ENCODE peak calls at places on chromosomes 1 and 21, in seven cellular contexts. R is MCF 10A, O is lower leg skin, C is fibroblast of lung, B is AG04450, N is H9, Z is GM12878. Y is an unnamed sample.

GRCh38 chr1:145891587-145892485 is 6.2 kb upstream of the ANKRD35 start:
- DNase-seq in R (peak; percentile 100), O (peak; percentile 98), C (peak; percentile 100), B (peak; percentile 98), N (peak; percentile 98), Z (no peak), Y (peak; percentile 77)

GRCh38 chr1:26771643-26772321 is 16.0 kb upstream of the PIGV start:
- DNase-seq in R (peak; percentile 95), O (no peak), C (peak; percentile 98), B (peak; percentile 93), N (no peak), Z (no peak), Y (peak; percentile 47)

GRCh38 chr1:172642970-172643369 is 15.9 kb upstream of the FASLG start:
- DNase-seq in R (peak; percentile 57), O (no peak), C (no peak), B (no peak), N (no peak), Z (no peak), Y (no peak)

GRCh38 chr1:1788646-1789431 is 10.6 kb upstream of the NADK start:
- DNase-seq in R (peak; percentile 29), O (no peak), C (no peak), B (no peak), N (peak; percentile 58), Z (no peak), Y (peak; percentile 40)

GRCh38 chr1:101259744-101260148 is 22.9 kb downstream of the S1PR1 start:
- DNase-seq in R (peak; percentile 67), O (no peak), C (peak; percentile 80), B (no peak), N (no peak), Z (no peak), Y (no peak)

GRCh38 chr1:183214021-183214970 is 28.2 kb downstream of the LAMC2 start:
- DNase-seq in R (no peak), O (no peak), C (no peak), B (no peak), N (no peak), Z (no peak), Y (no peak)

GRCh38 chr1:192730206-192730605 is 78.6 kb upstream of the RGS2 start:
- DNase-seq in R (no peak), O (no peak), C (no peak), B (no peak), N (no peak), Z (no peak), Y (no peak)

GRCh38 chr1:3369437-3370076 is 84.9 kb upstream of the ARHGEF16 start:
- DNase-seq in R (peak; percentile 19), O (no peak), C (peak; percentile 98), B (peak; percentile 30), N (no peak), Z (no peak), Y (no peak)

GRCh38 chr1:234132799-234133198 is 228.3 kb downstream of the SLC35F3 start:
- DNase-seq in R (peak; percentile 86), O (no peak), C (no peak), B (no peak), N (no peak), Z (no peak), Y (no peak)

GRCh38 chr1:52002038-52002917 is 11.8 kb upstream of the RAB3B start:
- DNase-seq in R (peak; percentile 89), O (no peak), C (peak; percentile 85), B (peak; percentile 84), N (peak; percentile 72), Z (peak; percentile 65), Y (peak; percentile 59)

GRCh38 chr1:221778125-221778524 is 36.2 kb upstream of the DUSP10 start:
- DNase-seq in R (no peak), O (no peak), C (no peak), B (no peak), N (no peak), Z (no peak), Y (peak; percentile 49)

GRCh38 chr1:53197301-53198205 is 929 bp downstream of the CPT2 start:
- DNase-seq in R (no peak), O (no peak), C (peak; percentile 62), B (no peak), N (no peak), Z (no peak), Y (no peak)

GRCh38 chr1:97042551-97042950 is 321.0 kb downstream of the PTBP2 start:
- DNase-seq in R (no peak), O (no peak), C (peak; percentile 91), B (no peak), N (no peak), Z (no peak), Y (no peak)

GRCh38 chr1:216433175-216433574 is 9.9 kb upstream of the USH2A start:
- DNase-seq in R (no peak), O (no peak), C (no peak), B (no peak), N (no peak), Z (no peak), Y (no peak)

GRCh38 chr21:35142036-35142825 is 93.1 kb upstream of the RUNX1 start:
- DNase-seq in R (no peak), O (no peak), C (peak; percentile 69), B (no peak), N (no peak), Z (no peak), Y (no peak)

GRCh38 chr1:62071695-62072094 is 123.0 kb upstream of the L1TD1 start:
- DNase-seq in R (no peak), O (no peak), C (no peak), B (no peak), N (no peak), Z (no peak), Y (no peak)

GRCh38 chr1:112905420-112906154 is 50.4 kb downstream of the SLC16A1 start:
- DNase-seq in R (peak; percentile 41), O (peak; percentile 71), C (no peak), B (no peak), N (no peak), Z (no peak), Y (peak; percentile 9)

GRCh38 chr1:22018583-22019559 is 17.4 kb downstream of the CELA3A start:
- DNase-seq in R (peak; percentile 90), O (no peak), C (peak; percentile 90), B (no peak), N (no peak), Z (peak; percentile 80), Y (peak; percentile 87)
- TF ChIP-seq CTCF in R (peak; percentile 8), O (no peak), C (peak; percentile 41), B (peak; percentile 49), N (peak; percentile 58), Z (peak; percentile 54), Y (peak; percentile 55)

DNA sequence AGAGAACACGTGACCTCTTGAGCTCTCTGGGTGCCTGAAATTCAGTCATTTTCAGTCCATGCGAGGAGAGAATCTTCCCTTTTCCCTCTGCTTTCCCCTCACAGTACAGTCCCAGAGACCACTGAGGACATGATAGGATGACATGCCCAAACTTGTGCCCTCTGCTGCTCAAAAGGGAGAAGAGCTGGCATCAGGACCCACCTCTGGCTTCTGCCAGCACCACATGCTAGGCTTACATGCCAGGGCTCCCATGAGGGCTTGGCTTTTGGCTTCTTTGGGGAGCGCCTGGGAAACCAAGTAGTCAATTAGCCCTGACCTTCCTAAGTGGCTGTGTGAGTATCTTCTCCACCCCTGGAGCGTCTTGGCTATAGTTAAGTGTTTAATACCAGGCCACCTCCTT is 13.8 kb upstream of the KCNQ4 start:
- DNase-seq in R (peak; percentile 23), O (no peak), C (no peak), B (no peak), N (no peak), Z (no peak), Y (peak; percentile 22)
- TF ChIP-seq CTCF in R (no peak), O (no peak), C (no peak), B (peak; percentile 33), N (no peak), Z (peak; percentile 7), Y (no peak)

GRCh38 chr1:43934986-43935324 is 1.4 kb downstream of the ARTN start:
- DNase-seq in R (no peak), O (no peak), C (no peak), B (no peak), N (no peak), Z (no peak), Y (no peak)
- TF ChIP-seq CTCF in R (no peak), O (no peak), C (no peak), B (no peak), N (no peak), Z (no peak), Y (no peak)

DNA sequence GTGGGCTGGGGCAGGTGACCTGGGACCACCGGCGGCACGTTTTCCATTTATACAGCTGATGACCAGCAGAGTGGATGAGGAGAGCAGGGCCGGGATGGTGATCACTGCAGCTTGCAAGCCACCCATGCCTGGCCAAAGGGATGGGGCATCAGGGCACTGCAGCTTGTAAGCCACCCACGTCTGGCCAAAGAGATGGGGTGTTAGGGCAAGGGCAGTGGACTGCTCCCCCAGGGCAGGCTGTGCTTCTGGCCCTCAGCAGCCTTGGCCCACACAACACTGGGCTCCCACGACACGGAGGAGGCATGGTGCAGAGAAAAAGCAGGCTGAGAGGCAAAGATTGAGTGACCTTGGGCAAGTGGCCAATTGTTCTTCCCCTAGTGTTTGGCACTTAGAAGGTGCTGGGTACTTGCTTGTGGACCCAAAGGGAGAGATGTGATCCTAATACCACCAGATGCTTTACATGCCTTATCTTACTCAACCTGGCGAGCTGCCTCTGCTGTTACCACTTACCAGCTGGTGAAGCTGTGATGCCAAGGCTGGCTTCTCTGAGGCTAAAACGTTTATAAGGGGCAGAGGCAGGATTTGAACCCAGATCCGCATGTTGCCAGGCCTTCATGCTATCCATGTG is 48.3 kb downstream of the TRIM62 start:
- DNase-seq in R (no peak), O (peak; percentile 82), C (no peak), B (no peak), N (no peak), Z (no peak), Y (no peak)
- TF ChIP-seq CTCF in R (no peak), O (no peak), C (no peak), B (no peak), N (no peak), Z (no peak), Y (no peak)

GRCh38 chr1:225735252-225736149 is 42.1 kb upstream of the SRP9 start:
- DNase-seq in R (peak; percentile 100), O (peak; percentile 92), C (peak; percentile 98), B (peak; percentile 81), N (no peak), Z (no peak), Y (no peak)
- TF ChIP-seq CTCF in R (peak; percentile 9), O (no peak), C (no peak), B (no peak), N (no peak), Z (no peak), Y (no peak)

DNA sequence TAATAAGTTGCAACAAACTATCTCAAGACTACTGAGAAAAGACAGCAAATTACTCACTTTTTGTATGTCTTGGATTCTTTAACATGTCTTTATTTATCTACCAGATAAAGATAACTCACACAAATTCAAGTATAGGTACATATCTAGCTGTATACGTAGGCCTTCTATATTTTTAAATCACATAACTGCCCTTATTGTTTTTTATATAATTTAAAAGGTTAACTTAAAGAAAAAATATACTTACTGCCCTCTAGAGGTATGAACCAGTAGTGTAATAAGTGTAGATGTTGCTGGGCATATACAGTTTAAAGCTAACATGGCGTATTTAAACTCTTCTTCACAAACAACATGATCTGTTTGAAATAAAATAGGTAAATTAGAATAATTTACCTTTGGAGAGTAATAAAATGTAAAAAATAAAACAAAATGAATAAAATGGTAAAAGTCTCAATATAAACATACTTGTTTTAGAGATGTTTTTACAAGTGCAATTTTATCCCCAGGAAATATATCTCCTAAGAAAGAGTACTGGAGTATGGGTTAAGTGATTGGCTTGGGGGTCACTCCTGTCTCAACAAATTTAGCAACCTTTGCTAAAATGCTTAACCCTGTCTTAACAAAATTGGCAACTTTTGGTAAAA is 235.2 kb downstream of the KCNT2 start:
- DNase-seq in R (peak; percentile 57), O (no peak), C (peak; percentile 16), B (no peak), N (no peak), Z (no peak), Y (no peak)
- TF ChIP-seq CTCF in R (peak; percentile 65), O (no peak), C (no peak), B (peak; percentile 55), N (peak; percentile 74), Z (peak; percentile 43), Y (peak; percentile 60)

GRCh38 chr1:81760487-81761097 is 40.1 kb upstream of the ADGRL2 start:
- DNase-seq in R (peak; percentile 29), O (no peak), C (peak; percentile 27), B (peak; percentile 3), N (no peak), Z (no peak), Y (no peak)
- TF ChIP-seq CTCF in R (peak; percentile 35), O (no peak), C (peak; percentile 41), B (peak; percentile 53), N (peak; percentile 50), Z (peak; percentile 48), Y (peak; percentile 14)